ENCODE peak calls at places on chromosome 22, in seven cellular contexts. P is activated T-cell treated with anti-CD3 and anti-CD28 coated beads for 1 hour; G is activated naive CD8-positive, alpha-beta T cell treated with anti-CD3 and anti-CD28 coated beads, Interleukin-2, amount 50 U/mL, for 24 hours; H is T-helper 1 cell; N is LoVo; S is HS-27A; A is astrocyte of the spinal cord. I is an unnamed sample.

GRCh38 chr22:39645532-39645931 is 75.0 kb downstream of the CACNA1I start:
- DNase-seq in P (no peak), G (no peak), H (no peak), N (no peak), S (no peak), A (no peak), I (no peak)

GRCh38 chr22:33519974-33520903 is 400.0 kb downstream of the LARGE1 start:
- DNase-seq in P (no peak), G (no peak), H (no peak), N (no peak), S (no peak), A (no peak), I (no peak)

GRCh38 chr22:21932347-21932746 is 20.3 kb downstream of the PPM1F start:
- DNase-seq in P (no peak), G (no peak), H (no peak), N (no peak), S (no peak), A (no peak), I (no peak)

GRCh38 chr22:37604875-37605274 is 3.8 kb upstream of the GGA1 start:
- DNase-seq in P (peak; percentile 41), G (peak; percentile 36), H (peak; percentile 71), N (no peak), S (no peak), A (no peak), I (no peak)

GRCh38 chr22:39571538-39571937 is 985 bp downstream of the CACNA1I start:
- DNase-seq in P (no peak), G (no peak), H (no peak), N (no peak), S (no peak), A (no peak), I (no peak)

GRCh38 chr22:30949934-30950660 is 18.5 kb downstream of the MORC2 start:
- DNase-seq in P (no peak), G (no peak), H (no peak), N (no peak), S (no peak), A (no peak), I (no peak)

GRCh38 chr22:46596819-46597218 is 23.4 kb upstream of the GRAMD4 start:
- DNase-seq in P (no peak), G (no peak), H (no peak), N (peak; percentile 85), S (no peak), A (no peak), I (no peak)

GRCh38 chr22:49303061-49303735 is 524.5 kb downstream of the BRD1 start:
- DNase-seq in P (no peak), G (no peak), H (no peak), N (no peak), S (no peak), A (no peak), I (no peak)

GRCh38 chr22:39959640-39960447 is at the start of gene TMA7B:
- DNase-seq in P (peak; percentile 37), G (peak; percentile 35), H (peak; percentile 16), N (no peak), S (peak; percentile 8), A (peak; percentile 69), I (peak; percentile 40)

GRCh38 chr22:47232753-47233152 is 470.3 kb downstream of the TBC1D22A start:
- DNase-seq in P (no peak), G (no peak), H (no peak), N (no peak), S (no peak), A (no peak), I (no peak)

GRCh38 chr22:46007003-46007847 is 30.3 kb upstream of the WNT7B start:
- DNase-seq in P (no peak), G (peak; percentile 31), H (no peak), N (peak; percentile 69), S (no peak), A (peak; percentile 72), I (peak; percentile 76)

GRCh38 chr22:41237707-41238569 is 2.8 kb downstream of the CHADL start:
- DNase-seq in P (peak; percentile 72), G (peak; percentile 80), H (peak; percentile 79), N (peak; percentile 58), S (no peak), A (peak; percentile 22), I (no peak)

GRCh38 chr22:37920131-37920530 is 14.0 kb downstream of the MICALL1 start:
- DNase-seq in P (no peak), G (no peak), H (no peak), N (no peak), S (no peak), A (no peak), I (no peak)

GRCh38 chr22:25853078-25853477 is 111.1 kb downstream of the MYO18B start:
- DNase-seq in P (no peak), G (no peak), H (no peak), N (no peak), S (no peak), A (no peak), I (no peak)

GRCh38 chr22:49928185-49928495 is 9.7 kb downstream of the CRELD2 start:
- DNase-seq in P (no peak), G (no peak), H (no peak), N (no peak), S (no peak), A (no peak), I (no peak)

I was measured in keratinocyte.